ENCODE peak calls at places on chromosomes 1 and 21, in eight cellular contexts. One of them, this sample, is unnamed.

GRCh38 chr1:114691061-114691460 is 4.3 kb downstream of the AMPD1 start:
- DNase-seq in T-cell: no peak
- DNase-seq in omental fat pad: no peak
- DNase-seq in Caki2: no peak
- DNase-seq in progenitor cell of endocrine pancreas: no peak
- DNase-seq in T-helper 2 cell: no peak
- DNase-seq in HuH-7.5: no peak
- DNase-seq in A549: no peak
- DNase-seq in this sample: no peak

GRCh38 chr1:236103646-236104218 is 38.6 kb upstream of the GPR137B start:
- DNase-seq in progenitor cell of endocrine pancreas: peak; percentile 37
- DNase-seq in A549: peak; percentile 85
- DNase-seq in T-helper 2 cell: peak; percentile 25
- DNase-seq in Caki2: peak; percentile 31
- DNase-seq in HuH-7.5: peak; percentile 83
- DNase-seq in T-cell: peak; percentile 45
- DNase-seq in omental fat pad: no peak
- DNase-seq in this sample: peak; percentile 10

GRCh38 chr1:35290452-35290851 is 21.9 kb downstream of the ZMYM4 start:
- DNase-seq in Caki2: no peak
- DNase-seq in progenitor cell of endocrine pancreas: no peak
- DNase-seq in T-cell: no peak
- DNase-seq in A549: no peak
- DNase-seq in HuH-7.5: no peak
- DNase-seq in omental fat pad: no peak
- DNase-seq in T-helper 2 cell: no peak
- DNase-seq in this sample: no peak

GRCh38 chr1:204600968-204601367 is 84.6 kb downstream of the LRRN2 start:
- DNase-seq in HuH-7.5: peak; percentile 34
- DNase-seq in progenitor cell of endocrine pancreas: no peak
- DNase-seq in omental fat pad: no peak
- DNase-seq in Caki2: no peak
- DNase-seq in A549: peak; percentile 66
- DNase-seq in T-helper 2 cell: no peak
- DNase-seq in T-cell: no peak
- DNase-seq in this sample: no peak

GRCh38 chr1:166166701-166167394 is at the start of gene FAM78B:
- DNase-seq in T-helper 2 cell: peak; percentile 51
- DNase-seq in T-cell: peak; percentile 12
- DNase-seq in HuH-7.5: peak; percentile 72
- DNase-seq in progenitor cell of endocrine pancreas: peak; percentile 42
- DNase-seq in omental fat pad: peak; percentile 27
- DNase-seq in Caki2: peak; percentile 68
- DNase-seq in A549: peak; percentile 68
- DNase-seq in this sample: peak; percentile 55

GRCh38 chr1:244801246-244801645 is 34.2 kb upstream of the COX20 start:
- DNase-seq in progenitor cell of endocrine pancreas: no peak
- DNase-seq in omental fat pad: no peak
- DNase-seq in A549: peak; percentile 67
- DNase-seq in Caki2: peak; percentile 10
- DNase-seq in T-cell: peak; percentile 31
- DNase-seq in T-helper 2 cell: peak; percentile 13
- DNase-seq in HuH-7.5: peak; percentile 59
- DNase-seq in this sample: no peak

GRCh38 chr1:226618380-226618779 is 69.8 kb downstream of the STUM start:
- DNase-seq in A549: no peak
- DNase-seq in progenitor cell of endocrine pancreas: no peak
- DNase-seq in omental fat pad: peak; percentile 0
- DNase-seq in HuH-7.5: no peak
- DNase-seq in Caki2: no peak
- DNase-seq in T-cell: no peak
- DNase-seq in T-helper 2 cell: no peak
- DNase-seq in this sample: no peak

GRCh38 chr1:203133969-203134725 is 6.6 kb downstream of the ADORA1 start:
- DNase-seq in T-helper 2 cell: no peak
- DNase-seq in omental fat pad: no peak
- DNase-seq in HuH-7.5: no peak
- DNase-seq in progenitor cell of endocrine pancreas: no peak
- DNase-seq in A549: no peak
- DNase-seq in Caki2: peak; percentile 92
- DNase-seq in T-cell: no peak
- DNase-seq in this sample: peak; percentile 58

GRCh38 chr1:23613191-23614126 is 54.2 kb upstream of the ID3 start:
- DNase-seq in A549: no peak
- DNase-seq in HuH-7.5: no peak
- DNase-seq in Caki2: no peak
- DNase-seq in T-helper 2 cell: no peak
- DNase-seq in T-cell: peak; percentile 28
- DNase-seq in progenitor cell of endocrine pancreas: no peak
- DNase-seq in omental fat pad: no peak
- DNase-seq in this sample: no peak

GRCh38 chr1:214584805-214585766 is 17.9 kb upstream of the CENPF start:
- DNase-seq in T-helper 2 cell: no peak
- DNase-seq in Caki2: peak; percentile 65
- DNase-seq in progenitor cell of endocrine pancreas: no peak
- DNase-seq in T-cell: no peak
- DNase-seq in HuH-7.5: no peak
- DNase-seq in A549: peak; percentile 41
- DNase-seq in omental fat pad: no peak
- DNase-seq in this sample: peak; percentile 60

GRCh38 chr1:229137274-229137673 is 133.6 kb upstream of the RAB4A start:
- DNase-seq in A549: no peak
- DNase-seq in Caki2: no peak
- DNase-seq in T-helper 2 cell: no peak
- DNase-seq in progenitor cell of endocrine pancreas: no peak
- DNase-seq in T-cell: no peak
- DNase-seq in omental fat pad: no peak
- DNase-seq in HuH-7.5: no peak
- DNase-seq in this sample: no peak

GRCh38 chr1:43421976-43422750 is 31.6 kb downstream of the HYI start:
- DNase-seq in HuH-7.5: no peak
- DNase-seq in A549: no peak
- DNase-seq in T-helper 2 cell: no peak
- DNase-seq in progenitor cell of endocrine pancreas: no peak
- DNase-seq in T-cell: no peak
- DNase-seq in Caki2: no peak
- DNase-seq in omental fat pad: no peak
- DNase-seq in this sample: no peak

GRCh38 chr1:65832296-65832695 is 39.6 kb downstream of the PDE4B start:
- DNase-seq in HuH-7.5: no peak
- DNase-seq in A549: no peak
- DNase-seq in T-cell: no peak
- DNase-seq in T-helper 2 cell: no peak
- DNase-seq in Caki2: no peak
- DNase-seq in omental fat pad: no peak
- DNase-seq in progenitor cell of endocrine pancreas: no peak
- DNase-seq in this sample: peak; percentile 73

GRCh38 chr1:46757256-46757955 is 38.5 kb upstream of the EFCAB14 start:
- DNase-seq in T-cell: no peak
- DNase-seq in T-helper 2 cell: no peak
- DNase-seq in HuH-7.5: no peak
- DNase-seq in progenitor cell of endocrine pancreas: no peak
- DNase-seq in Caki2: no peak
- DNase-seq in omental fat pad: no peak
- DNase-seq in A549: no peak
- DNase-seq in this sample: peak; percentile 58

GRCh38 chr1:24904731-24905354 is 25.2 kb downstream of the RUNX3 start:
- DNase-seq in HuH-7.5: no peak
- DNase-seq in progenitor cell of endocrine pancreas: no peak
- DNase-seq in omental fat pad: no peak
- DNase-seq in T-helper 2 cell: no peak
- DNase-seq in Caki2: no peak
- DNase-seq in A549: no peak
- DNase-seq in T-cell: no peak
- DNase-seq in this sample: no peak

GRCh38 chr1:59816318-59816878 is 1.6 kb downstream of the HOOK1 start:
- DNase-seq in HuH-7.5: no peak
- DNase-seq in A549: no peak
- DNase-seq in T-cell: no peak
- DNase-seq in T-helper 2 cell: no peak
- DNase-seq in omental fat pad: no peak
- DNase-seq in progenitor cell of endocrine pancreas: no peak
- DNase-seq in Caki2: no peak
- DNase-seq in this sample: no peak

GRCh38 chr1:21244986-21245687 is 45.1 kb downstream of the ECE1 start:
- DNase-seq in T-helper 2 cell: no peak
- DNase-seq in omental fat pad: no peak
- DNase-seq in T-cell: no peak
- DNase-seq in Caki2: no peak
- DNase-seq in HuH-7.5: no peak
- DNase-seq in progenitor cell of endocrine pancreas: no peak
- DNase-seq in A549: no peak
- DNase-seq in this sample: no peak

GRCh38 chr1:182244451-182244850 is 147.1 kb downstream of the GLUL start:
- DNase-seq in T-helper 2 cell: no peak
- DNase-seq in Caki2: no peak
- DNase-seq in HuH-7.5: no peak
- DNase-seq in omental fat pad: no peak
- DNase-seq in T-cell: no peak
- DNase-seq in A549: no peak
- DNase-seq in progenitor cell of endocrine pancreas: no peak
- DNase-seq in this sample: no peak

GRCh38 chr1:974293-974640 is 7.6 kb downstream of the PERM1 start:
- DNase-seq in T-helper 2 cell: no peak
- DNase-seq in Caki2: no peak
- DNase-seq in T-cell: no peak
- DNase-seq in HuH-7.5: no peak
- DNase-seq in progenitor cell of endocrine pancreas: no peak
- DNase-seq in A549: no peak
- DNase-seq in omental fat pad: no peak
- DNase-seq in this sample: no peak

GRCh38 chr1:221962385-221962784 is 220.5 kb upstream of the DUSP10 start:
- DNase-seq in Caki2: no peak
- DNase-seq in T-cell: no peak
- DNase-seq in progenitor cell of endocrine pancreas: no peak
- DNase-seq in HuH-7.5: no peak
- DNase-seq in A549: no peak
- DNase-seq in omental fat pad: no peak
- DNase-seq in T-helper 2 cell: no peak
- DNase-seq in this sample: no peak

GRCh38 chr21:36877741-36878140 is 88.7 kb downstream of the HLCS start:
- DNase-seq in A549: no peak
- DNase-seq in omental fat pad: no peak
- DNase-seq in progenitor cell of endocrine pancreas: no peak
- DNase-seq in T-helper 2 cell: no peak
- DNase-seq in T-cell: no peak
- DNase-seq in HuH-7.5: no peak
- DNase-seq in Caki2: no peak
- DNase-seq in this sample: no peak

GRCh38 chr1:91529856-91530255 is 29.2 kb downstream of the CDC7 start:
- DNase-seq in Caki2: no peak
- DNase-seq in progenitor cell of endocrine pancreas: no peak
- DNase-seq in T-helper 2 cell: no peak
- DNase-seq in A549: no peak
- DNase-seq in omental fat pad: no peak
- DNase-seq in T-cell: no peak
- DNase-seq in HuH-7.5: no peak
- DNase-seq in this sample: peak; percentile 8

GRCh38 chr1:94559921-94560320 is 18.4 kb upstream of the F3 start:
- DNase-seq in progenitor cell of endocrine pancreas: no peak
- DNase-seq in Caki2: no peak
- DNase-seq in A549: no peak
- DNase-seq in T-helper 2 cell: no peak
- DNase-seq in T-cell: no peak
- DNase-seq in HuH-7.5: no peak
- DNase-seq in omental fat pad: no peak
- DNase-seq in this sample: no peak

GRCh38 chr1:57761628-57762027 is 337.8 kb upstream of the DAB1 start:
- DNase-seq in T-cell: no peak
- DNase-seq in A549: no peak
- DNase-seq in HuH-7.5: no peak
- DNase-seq in omental fat pad: no peak
- DNase-seq in Caki2: no peak
- DNase-seq in T-helper 2 cell: no peak
- DNase-seq in progenitor cell of endocrine pancreas: no peak
- DNase-seq in this sample: no peak

GRCh38 chr21:24188511-24188910 is 1418.8 kb downstream of the MRPL39 start:
- DNase-seq in T-helper 2 cell: no peak
- DNase-seq in Caki2: no peak
- DNase-seq in progenitor cell of endocrine pancreas: no peak
- DNase-seq in omental fat pad: no peak
- DNase-seq in T-cell: no peak
- DNase-seq in A549: no peak
- DNase-seq in HuH-7.5: no peak
- DNase-seq in this sample: no peak

GRCh38 chr21:26715878-26716506 is 129.2 kb downstream of the ADAMTS1 start:
- DNase-seq in T-helper 2 cell: no peak
- DNase-seq in Caki2: peak; percentile 36
- DNase-seq in progenitor cell of endocrine pancreas: peak; percentile 30
- DNase-seq in T-cell: peak; percentile 2
- DNase-seq in HuH-7.5: peak; percentile 7
- DNase-seq in A549: peak; percentile 10
- DNase-seq in omental fat pad: no peak
- DNase-seq in this sample: peak; percentile 12

GRCh38 chr1:59759156-59759925 is 55.4 kb upstream of the HOOK1 start:
- DNase-seq in Caki2: peak; percentile 74
- DNase-seq in progenitor cell of endocrine pancreas: peak; percentile 58
- DNase-seq in T-cell: peak; percentile 62
- DNase-seq in A549: peak; percentile 56
- DNase-seq in T-helper 2 cell: peak; percentile 43
- DNase-seq in HuH-7.5: peak; percentile 53
- DNase-seq in omental fat pad: peak; percentile 39
- DNase-seq in this sample: peak; percentile 53

GRCh38 chr1:221840511-221841243 is 98.8 kb upstream of the DUSP10 start:
- DNase-seq in A549: no peak
- DNase-seq in T-cell: no peak
- DNase-seq in Caki2: peak; percentile 77
- DNase-seq in progenitor cell of endocrine pancreas: no peak
- DNase-seq in T-helper 2 cell: no peak
- DNase-seq in omental fat pad: no peak
- DNase-seq in HuH-7.5: no peak
- DNase-seq in this sample: no peak

GRCh38 chr21:29390778-29391177 is 92.1 kb downstream of the BACH1 start:
- DNase-seq in omental fat pad: no peak
- DNase-seq in Caki2: no peak
- DNase-seq in progenitor cell of endocrine pancreas: no peak
- DNase-seq in T-helper 2 cell: no peak
- DNase-seq in T-cell: no peak
- DNase-seq in A549: no peak
- DNase-seq in HuH-7.5: no peak
- DNase-seq in this sample: no peak

GRCh38 chr1:218336353-218336752 is 8.8 kb upstream of the TGFB2 start:
- DNase-seq in T-helper 2 cell: no peak
- DNase-seq in HuH-7.5: no peak
- DNase-seq in progenitor cell of endocrine pancreas: no peak
- DNase-seq in omental fat pad: no peak
- DNase-seq in A549: no peak
- DNase-seq in Caki2: no peak
- DNase-seq in T-cell: no peak
- DNase-seq in this sample: peak; percentile 34

GRCh38 chr1:30916296-30916695 is 7.7 kb upstream of the SDC3 start:
- DNase-seq in Caki2: no peak
- DNase-seq in T-cell: no peak
- DNase-seq in omental fat pad: no peak
- DNase-seq in progenitor cell of endocrine pancreas: no peak
- DNase-seq in HuH-7.5: no peak
- DNase-seq in A549: no peak
- DNase-seq in T-helper 2 cell: no peak
- DNase-seq in this sample: no peak